ENCODE peak calls at places on chromosomes 13 and 19, in seven cellular contexts. One of them, this sample, is unnamed.

GRCh38 chr13:111907341-111907880 is 159.5 kb upstream of the SOX1 start:
- DNase-seq in HCT116: no peak
- DNase-seq in H1: no peak
- DNase-seq in GM12878: no peak
- DNase-seq in SK-N-SH: no peak
- DNase-seq in K562: no peak
- DNase-seq in HepG2: no peak
- DNase-seq in this sample: no peak

GRCh38 chr19:34662919-34663318 is 14.0 kb downstream of the SCGB2B2 start:
- DNase-seq in HCT116: peak
- DNase-seq in H1: peak
- DNase-seq in GM12878: no peak
- DNase-seq in SK-N-SH: peak
- DNase-seq in K562: peak
- DNase-seq in HepG2: peak
- DNase-seq in this sample: peak

GRCh38 chr13:44710576-44710975 is 134.4 kb upstream of the TSC22D1 start:
- DNase-seq in HCT116: peak
- DNase-seq in H1: no peak
- DNase-seq in GM12878: peak
- DNase-seq in SK-N-SH: no peak
- DNase-seq in K562: no peak
- DNase-seq in HepG2: no peak
- DNase-seq in this sample: no peak

GRCh38 chr19:18776288-18776594 is 14.9 kb downstream of the COMP start:
- DNase-seq in HCT116: no peak
- DNase-seq in H1: no peak
- DNase-seq in GM12878: no peak
- DNase-seq in SK-N-SH: no peak
- DNase-seq in K562: peak
- DNase-seq in HepG2: no peak
- DNase-seq in this sample: no peak

GRCh38 chr13:74118328-74118727 is 15.9 kb downstream of the KLF12 start:
- DNase-seq in HCT116: no peak
- DNase-seq in H1: no peak
- DNase-seq in GM12878: no peak
- DNase-seq in SK-N-SH: no peak
- DNase-seq in K562: no peak
- DNase-seq in HepG2: no peak
- DNase-seq in this sample: no peak

GRCh38 chr13:29106651-29107050 is 286.5 kb downstream of the MTUS2 start:
- DNase-seq in HCT116: no peak
- DNase-seq in H1: no peak
- DNase-seq in GM12878: no peak
- DNase-seq in SK-N-SH: no peak
- DNase-seq in K562: no peak
- DNase-seq in HepG2: no peak
- DNase-seq in this sample: no peak

GRCh38 chr13:74974234-74974879 is 507.6 kb downstream of the TBC1D4 start:
- DNase-seq in HCT116: no peak
- DNase-seq in H1: no peak
- DNase-seq in GM12878: no peak
- DNase-seq in SK-N-SH: no peak
- DNase-seq in K562: no peak
- DNase-seq in HepG2: no peak
- DNase-seq in this sample: no peak

GRCh38 chr19:7199613-7200533 is 94.3 kb downstream of the INSR start:
- DNase-seq in HCT116: peak
- DNase-seq in H1: no peak
- DNase-seq in GM12878: no peak
- DNase-seq in SK-N-SH: no peak
- DNase-seq in K562: no peak
- DNase-seq in HepG2: peak
- DNase-seq in this sample: no peak

GRCh38 chr13:36344886-36345437 is 1.2 kb downstream of the SPART start:
- DNase-seq in HCT116: no peak
- DNase-seq in H1: no peak
- DNase-seq in GM12878: no peak
- DNase-seq in SK-N-SH: no peak
- DNase-seq in K562: no peak
- DNase-seq in HepG2: no peak
- DNase-seq in this sample: no peak

GRCh38 chr19:51107406-51108065 is 673 bp downstream of the CTU1 start:
- DNase-seq in HCT116: peak
- DNase-seq in H1: no peak
- DNase-seq in GM12878: no peak
- DNase-seq in SK-N-SH: no peak
- DNase-seq in K562: no peak
- DNase-seq in HepG2: peak
- DNase-seq in this sample: no peak

GRCh38 chr19:49856574-49857021 is 5.6 kb downstream of the PTOV1 start:
- DNase-seq in HCT116: no peak
- DNase-seq in H1: no peak
- DNase-seq in GM12878: no peak
- DNase-seq in SK-N-SH: peak
- DNase-seq in K562: no peak
- DNase-seq in HepG2: no peak
- DNase-seq in this sample: no peak

GRCh38 chr13:38819053-38819452 is 132.2 kb downstream of the FREM2 start:
- DNase-seq in HCT116: no peak
- DNase-seq in H1: no peak
- DNase-seq in GM12878: no peak
- DNase-seq in SK-N-SH: no peak
- DNase-seq in K562: no peak
- DNase-seq in HepG2: no peak
- DNase-seq in this sample: no peak

GRCh38 chr13:84500016-84500415 is 617.7 kb upstream of the SLITRK1 start:
- DNase-seq in HCT116: no peak
- DNase-seq in H1: no peak
- DNase-seq in GM12878: no peak
- DNase-seq in SK-N-SH: no peak
- DNase-seq in K562: no peak
- DNase-seq in HepG2: no peak
- DNase-seq in this sample: no peak

GRCh38 chr19:6210721-6211600 is 68.8 kb downstream of the MLLT1 start:
- DNase-seq in HCT116: no peak
- DNase-seq in H1: no peak
- DNase-seq in GM12878: no peak
- DNase-seq in SK-N-SH: no peak
- DNase-seq in K562: no peak
- DNase-seq in HepG2: no peak
- DNase-seq in this sample: no peak

GRCh38 chr19:41670755-41671154 is 17.3 kb downstream of the CEACAM7 start:
- DNase-seq in HCT116: no peak
- DNase-seq in H1: no peak
- DNase-seq in GM12878: no peak
- DNase-seq in SK-N-SH: no peak
- DNase-seq in K562: no peak
- DNase-seq in HepG2: no peak
- DNase-seq in this sample: no peak

GRCh38 chr13:107441279-107441678 is 774.1 kb downstream of the LIG4 start:
- DNase-seq in HCT116: no peak
- DNase-seq in H1: no peak
- DNase-seq in GM12878: no peak
- DNase-seq in SK-N-SH: no peak
- DNase-seq in K562: no peak
- DNase-seq in HepG2: no peak
- DNase-seq in this sample: no peak

GRCh38 chr13:73677041-73677589 is 457.1 kb downstream of the KLF12 start:
- DNase-seq in HCT116: no peak
- DNase-seq in H1: no peak
- DNase-seq in GM12878: no peak
- DNase-seq in SK-N-SH: no peak
- DNase-seq in K562: no peak
- DNase-seq in HepG2: no peak
- DNase-seq in this sample: no peak

GRCh38 chr13:42039946-42040729 is 8.3 kb upstream of the DGKH start:
- DNase-seq in HCT116: peak
- DNase-seq in H1: no peak
- DNase-seq in GM12878: peak
- DNase-seq in SK-N-SH: peak
- DNase-seq in K562: peak
- DNase-seq in HepG2: no peak
- DNase-seq in this sample: peak

GRCh38 chr19:55552620-55553019 is 7.3 kb upstream of the SBK3 start:
- DNase-seq in HCT116: no peak
- DNase-seq in H1: no peak
- DNase-seq in GM12878: no peak
- DNase-seq in SK-N-SH: no peak
- DNase-seq in K562: no peak
- DNase-seq in HepG2: peak
- DNase-seq in this sample: no peak

GRCh38 chr13:31824705-31825512 is 85.6 kb downstream of the RXFP2 start:
- DNase-seq in HCT116: no peak
- DNase-seq in H1: no peak
- DNase-seq in GM12878: peak
- DNase-seq in SK-N-SH: no peak
- DNase-seq in K562: no peak
- DNase-seq in HepG2: no peak
- DNase-seq in this sample: no peak

GRCh38 chr13:105497597-105497996 is 1037.9 kb downstream of the EFNB2 start:
- DNase-seq in HCT116: no peak
- DNase-seq in H1: no peak
- DNase-seq in GM12878: no peak
- DNase-seq in SK-N-SH: no peak
- DNase-seq in K562: no peak
- DNase-seq in HepG2: no peak
- DNase-seq in this sample: peak

GRCh38 chr19:33064117-33064777 is 441 bp downstream of the RHPN2 start:
- DNase-seq in HCT116: no peak
- DNase-seq in H1: no peak
- DNase-seq in GM12878: no peak
- DNase-seq in SK-N-SH: peak
- DNase-seq in K562: peak
- DNase-seq in HepG2: no peak
- DNase-seq in this sample: peak

GRCh38 chr19:44748426-44749254 is at the start of gene BCL3:
- DNase-seq in HCT116: no peak
- DNase-seq in H1: no peak
- DNase-seq in GM12878: no peak
- DNase-seq in SK-N-SH: peak
- DNase-seq in K562: peak
- DNase-seq in HepG2: no peak
- DNase-seq in this sample: peak

GRCh38 chr19:4732680-4733114 is 9.1 kb upstream of the DPP9 start:
- DNase-seq in HCT116: peak
- DNase-seq in H1: no peak
- DNase-seq in GM12878: no peak
- DNase-seq in SK-N-SH: peak
- DNase-seq in K562: peak
- DNase-seq in HepG2: peak
- DNase-seq in this sample: peak

GRCh38 chr13:97879646-97880297 is 73.7 kb upstream of the IPO5 start:
- DNase-seq in HCT116: peak
- DNase-seq in H1: no peak
- DNase-seq in GM12878: no peak
- DNase-seq in SK-N-SH: no peak
- DNase-seq in K562: no peak
- DNase-seq in HepG2: no peak
- DNase-seq in this sample: no peak

DNA sequence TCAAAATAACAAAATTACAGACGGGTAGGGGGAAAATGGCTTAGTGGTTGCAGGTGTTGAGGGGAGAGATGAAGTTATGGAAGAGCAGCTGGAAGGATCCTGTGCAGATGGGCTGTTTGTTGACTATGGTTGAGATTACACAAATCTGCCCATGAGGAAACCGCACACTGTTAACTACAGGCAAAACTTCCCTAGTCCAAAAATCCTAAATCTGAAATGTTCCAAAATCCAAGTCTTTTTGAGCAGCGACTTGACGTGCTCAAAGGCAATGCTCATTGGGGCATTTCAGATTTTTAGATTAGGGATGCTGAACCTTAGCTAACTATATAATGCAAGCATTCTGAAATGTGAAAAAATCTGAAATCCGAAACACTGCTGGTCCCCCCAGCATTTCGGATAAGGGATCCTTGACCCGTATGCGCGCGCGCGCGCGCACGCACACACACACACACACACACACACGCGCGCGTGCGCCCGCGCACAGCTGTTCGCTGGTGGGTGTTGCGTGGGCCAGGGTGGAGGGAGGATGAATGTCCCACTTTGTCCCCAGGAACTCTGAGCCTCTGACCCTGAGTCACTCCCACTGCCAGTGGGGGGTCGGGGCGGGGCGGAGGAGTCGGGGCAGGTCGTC is 6.8 kb downstream of the F2RL3 start:
- DNase-seq in HCT116: no peak
- DNase-seq in H1: no peak
- DNase-seq in GM12878: no peak
- DNase-seq in SK-N-SH: no peak
- DNase-seq in K562: no peak
- DNase-seq in HepG2: no peak
- DNase-seq in this sample: no peak
- TF ChIP-seq JUND in HCT116: no peak
- TF ChIP-seq JUND in H1: no peak
- TF ChIP-seq JUND in GM12878: no peak
- TF ChIP-seq JUND in SK-N-SH: no peak
- TF ChIP-seq JUND in K562: no peak
- TF ChIP-seq JUND in HepG2: no peak
- TF ChIP-seq JUND in this sample: no peak

GRCh38 chr13:50682002-50682401 is 161.5 kb downstream of the DLEU7 start:
- DNase-seq in HCT116: no peak
- DNase-seq in H1: no peak
- DNase-seq in GM12878: no peak
- DNase-seq in SK-N-SH: no peak
- DNase-seq in K562: no peak
- DNase-seq in HepG2: no peak
- DNase-seq in this sample: no peak
- TF ChIP-seq JUND in HCT116: no peak
- TF ChIP-seq JUND in H1: no peak
- TF ChIP-seq JUND in GM12878: no peak
- TF ChIP-seq JUND in SK-N-SH: no peak
- TF ChIP-seq JUND in K562: no peak
- TF ChIP-seq JUND in HepG2: no peak
- TF ChIP-seq JUND in this sample: no peak

GRCh38 chr19:28737021-28737525 is 475.9 kb downstream of the UQCRFS1 start:
- DNase-seq in HCT116: no peak
- DNase-seq in H1: no peak
- DNase-seq in GM12878: peak
- DNase-seq in SK-N-SH: no peak
- DNase-seq in K562: no peak
- DNase-seq in HepG2: peak
- DNase-seq in this sample: peak
- TF ChIP-seq JUND in HCT116: no peak
- TF ChIP-seq JUND in H1: no peak
- TF ChIP-seq JUND in GM12878: no peak
- TF ChIP-seq JUND in SK-N-SH: no peak
- TF ChIP-seq JUND in K562: no peak
- TF ChIP-seq JUND in HepG2: no peak
- TF ChIP-seq JUND in this sample: no peak

DNA sequence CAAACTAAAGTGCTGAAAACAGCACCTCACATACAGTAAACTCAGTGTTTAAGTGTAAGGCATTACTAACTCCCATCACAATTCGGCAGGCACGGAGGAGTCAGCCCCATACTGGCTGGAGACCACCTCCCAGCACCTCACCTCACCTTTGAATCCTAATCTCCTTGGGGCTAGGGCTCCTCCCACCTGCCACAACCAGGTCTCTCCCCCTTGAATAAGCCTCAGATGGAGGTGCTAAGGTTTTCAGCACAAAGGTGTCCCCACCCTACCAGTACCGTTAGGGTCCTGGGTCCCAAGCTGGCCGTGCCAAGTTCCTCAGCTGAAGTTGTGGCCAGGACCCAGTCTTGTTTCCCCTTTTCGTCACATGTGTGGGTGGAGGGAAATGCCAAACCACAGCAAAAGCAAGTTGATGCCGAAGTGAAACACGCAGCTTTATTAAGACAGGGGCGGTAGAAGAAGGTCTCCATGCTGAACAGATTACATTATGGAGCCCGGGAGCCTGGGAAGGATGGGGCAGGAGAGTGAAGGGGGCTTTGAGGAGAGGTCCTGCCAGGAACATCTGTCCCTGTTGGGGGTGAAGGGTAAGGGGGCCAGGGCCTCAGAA is at the start of gene IGFLR1:
- DNase-seq in HCT116: no peak
- DNase-seq in H1: no peak
- DNase-seq in GM12878: peak
- DNase-seq in SK-N-SH: no peak
- DNase-seq in K562: no peak
- DNase-seq in HepG2: no peak
- DNase-seq in this sample: no peak
- TF ChIP-seq JUND in HCT116: no peak
- TF ChIP-seq JUND in H1: no peak
- TF ChIP-seq JUND in GM12878: no peak
- TF ChIP-seq JUND in SK-N-SH: no peak
- TF ChIP-seq JUND in K562: no peak
- TF ChIP-seq JUND in HepG2: no peak
- TF ChIP-seq JUND in this sample: no peak